ENCODE peak calls at places on chromosomes 12 and 14, in eight cellular contexts. P is brain microvascular endothelial cell, F is caudate nucleus, W is Peyer's patch, G is uterus, V is heart right ventricle, E is H9, T is HL-60. J is an unnamed sample.

GRCh38 chr12:105946541-105946940 is 192.2 kb downstream of the NUAK1 start:
- DNase-seq in V (peak; percentile 57), W (no peak), F (no peak), E (no peak), P (peak; percentile 40), T (no peak), G (peak; percentile 53), J (no peak)

GRCh38 chr12:13390381-13390856 is 193.9 kb downstream of the EMP1 start:
- DNase-seq in E (no peak), F (peak; percentile 60), P (peak; percentile 2), T (no peak), G (peak; percentile 83), V (peak; percentile 86), W (no peak), J (peak; percentile 74)

GRCh38 chr12:111048991-111049390 is 128.6 kb upstream of the MYL2 start:
- DNase-seq in V (no peak), F (no peak), T (no peak), W (no peak), G (no peak), E (no peak), P (no peak), J (no peak)

GRCh38 chr14:101538865-101539264 is 22.4 kb upstream of the DIO3 start:
- DNase-seq in T (no peak), F (no peak), P (no peak), V (no peak), E (no peak), W (no peak), G (no peak), J (no peak)

GRCh38 chr12:74337951-74338350 is 199.7 kb upstream of the ATXN7L3B start:
- DNase-seq in F (no peak), W (no peak), V (no peak), T (no peak), E (no peak), G (no peak), P (peak; percentile 70), J (no peak)

GRCh38 chr12:102634216-102634615 is 153.9 kb upstream of the IGF1 start:
- DNase-seq in T (no peak), G (no peak), V (no peak), W (no peak), E (no peak), P (peak; percentile 63), F (no peak), J (no peak)

GRCh38 chr12:128091931-128092330 is 175.0 kb upstream of the TMEM132C start:
- DNase-seq in E (peak; percentile 10), F (no peak), W (no peak), T (no peak), G (no peak), V (no peak), P (no peak), J (no peak)

GRCh38 chr14:76654573-76654955 is 106.7 kb upstream of the VASH1 start:
- DNase-seq in F (no peak), P (no peak), E (peak; percentile 34), V (no peak), T (no peak), W (no peak), G (no peak), J (no peak)

GRCh38 chr14:24162083-24162482 is 1.0 kb downstream of the IRF9 start:
- DNase-seq in F (no peak), V (no peak), G (no peak), P (peak; percentile 37), E (no peak), W (no peak), T (no peak), J (no peak)

GRCh38 chr14:81485372-81485771 is 48.3 kb downstream of the SEL1L start:
- DNase-seq in P (no peak), W (no peak), V (no peak), F (no peak), T (no peak), G (no peak), E (no peak), J (no peak)

GRCh38 chr12:90216815-90217214 is 508.2 kb upstream of the ATP2B1 start:
- DNase-seq in P (peak; percentile 47), V (no peak), F (no peak), E (no peak), W (no peak), T (peak; percentile 11), G (no peak), J (no peak)

GRCh38 chr12:6735448-6736191 is 11.8 kb downstream of the COPS7A start:
- DNase-seq in G (peak; percentile 63), P (peak; percentile 62), T (no peak), W (peak; percentile 47), V (peak; percentile 68), F (no peak), E (peak; percentile 74), J (no peak)

GRCh38 chr12:55847033-55847432 is 4.3 kb upstream of the MMP19 start:
- DNase-seq in W (no peak), V (no peak), P (peak; percentile 74), E (no peak), F (no peak), G (peak; percentile 50), T (no peak), J (no peak)

GRCh38 chr14:44396226-44396625 is 110.9 kb downstream of the FSCB start:
- DNase-seq in F (no peak), W (no peak), P (no peak), T (no peak), E (no peak), G (no peak), V (no peak), J (no peak)

GRCh38 chr12:18653465-18653864 is 84.3 kb downstream of the PLCZ1 start:
- DNase-seq in E (no peak), T (no peak), V (no peak), P (no peak), W (no peak), F (no peak), G (no peak), J (no peak)

GRCh38 chr14:59017285-59017965 is 171.0 kb upstream of the DAAM1 start:
- DNase-seq in E (no peak), G (no peak), T (no peak), P (no peak), V (no peak), W (no peak), F (no peak), J (no peak)

GRCh38 chr12:118103231-118103600 is 595 bp downstream of the VSIG10 start:
- DNase-seq in W (no peak), V (no peak), F (no peak), T (no peak), G (no peak), E (peak; percentile 60), P (no peak), J (peak; percentile 9)

GRCh38 chr14:53952533-53952932 is 4.1 kb downstream of the BMP4 start:
- DNase-seq in W (no peak), F (no peak), T (no peak), P (no peak), G (no peak), V (no peak), E (no peak), J (no peak)
- H3K27ac ChIP-seq in W (peak overlapping the region; percentile 22), F (no peak overlapping the region), T (no peak overlapping the region), P (no peak overlapping the region), G (peak overlapping the region; percentile 68), V (peak overlapping the region; percentile 90), E (no peak overlapping the region), J (no peak overlapping the region)

GRCh38 chr12:109277899-109278762 is 31.0 kb downstream of the FOXN4 start:
- DNase-seq in W (no peak), G (peak; percentile 66), P (no peak), E (no peak), F (no peak), T (peak; percentile 40), V (no peak), J (no peak)
- H3K27ac ChIP-seq in W (no peak overlapping the region), G (peak overlapping the region; percentile 84), P (no peak overlapping the region), E (no peak overlapping the region), F (no peak overlapping the region), T (no peak overlapping the region), V (no peak overlapping the region), J (no peak overlapping the region)

GRCh38 chr12:91899056-91899455 is 246.6 kb downstream of the BTG1 start:
- DNase-seq in G (no peak), F (no peak), V (no peak), T (no peak), W (no peak), P (no peak), E (no peak), J (no peak)

GRCh38 chr12:91900971-91901370 is 244.7 kb downstream of the BTG1 start:
- DNase-seq in G (no peak), P (no peak), F (no peak), V (no peak), W (no peak), T (no peak), E (no peak), J (no peak)

GRCh38 chr12:91894911-91895310 is 250.7 kb downstream of the BTG1 start:
- DNase-seq in V (no peak), T (no peak), G (no peak), P (no peak), W (no peak), F (no peak), E (no peak), J (no peak)

GRCh38 chr12:91893476-91893875 is 252.2 kb downstream of the BTG1 start:
- DNase-seq in E (no peak), G (no peak), T (no peak), P (no peak), W (no peak), V (no peak), F (no peak), J (no peak)

DNA sequence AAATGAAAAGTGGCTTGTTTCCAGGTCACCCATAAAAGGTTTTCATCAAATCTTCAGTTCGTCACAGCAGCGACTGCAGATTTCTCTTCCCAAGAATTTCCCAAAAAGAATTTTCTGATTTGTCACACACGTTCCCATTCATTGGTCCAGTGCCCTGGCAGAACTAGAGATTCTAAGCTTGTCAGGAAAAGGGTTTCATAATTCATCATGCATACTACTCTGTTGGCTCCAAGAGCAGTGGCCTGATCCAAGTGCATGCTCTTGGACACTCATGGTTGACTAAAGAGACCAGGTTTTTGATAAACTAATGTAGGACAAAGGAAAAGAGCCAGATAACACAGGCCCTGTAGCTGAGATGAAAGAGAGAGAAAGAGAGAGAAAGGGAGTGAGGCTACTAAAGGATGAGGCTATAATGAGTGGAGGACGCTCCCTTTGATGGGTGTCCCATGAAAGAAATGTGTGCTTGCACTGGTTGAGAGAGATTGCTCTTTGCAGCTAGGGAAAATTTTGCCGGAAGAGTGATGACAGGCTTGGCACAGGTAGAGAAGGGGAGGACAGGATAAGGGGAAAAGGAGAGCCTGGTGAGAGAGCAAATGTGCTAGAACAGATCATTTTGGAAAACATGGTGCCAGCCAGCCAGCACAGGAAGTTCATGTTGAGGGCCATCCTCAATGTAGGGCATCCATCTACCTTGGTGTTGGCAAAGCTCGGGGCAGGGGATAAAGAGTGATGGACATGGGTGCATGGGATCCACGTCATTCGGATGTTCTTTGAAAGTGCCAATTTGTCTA is 248.7 kb downstream of the BTG1 start:
- DNase-seq in W (no peak), F (no peak), P (no peak), T (no peak), V (no peak), G (peak; percentile 66), E (no peak), J (no peak)
- H3K27ac ChIP-seq in W (no peak overlapping the region), F (no peak overlapping the region), P (no peak overlapping the region), T (no peak overlapping the region), V (no peak overlapping the region), G (no peak overlapping the region), E (no peak overlapping the region), J (no peak overlapping the region)

DNA sequence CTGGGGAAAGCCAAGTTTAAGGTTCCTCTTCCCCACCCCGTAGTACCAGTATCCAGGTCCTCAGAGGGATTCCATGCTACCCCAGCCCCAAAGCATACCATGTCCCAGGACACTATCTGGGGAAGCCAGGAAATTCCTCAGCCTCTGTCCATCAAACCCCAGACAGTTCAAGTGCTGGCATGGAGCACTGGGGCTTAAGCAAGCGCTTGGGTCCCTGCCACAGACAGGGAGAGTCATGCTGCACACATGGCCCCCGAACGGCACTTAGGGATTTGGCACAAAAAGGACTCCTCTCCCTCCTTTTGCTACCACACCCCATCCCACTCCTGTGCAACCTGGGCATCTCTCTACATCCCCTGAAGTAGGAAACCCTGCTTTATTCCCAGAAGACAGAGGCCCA is 21.8 kb downstream of the ADCY6 start:
- DNase-seq in P (no peak), G (peak; percentile 55), E (no peak), W (no peak), F (no peak), T (no peak), V (peak; percentile 59), J (no peak)
- H3K27ac ChIP-seq in P (no peak overlapping the region), G (peak overlapping the region; percentile 77), E (no peak overlapping the region), W (no peak overlapping the region), F (no peak overlapping the region), T (no peak overlapping the region), V (no peak overlapping the region), J (no peak overlapping the region)